ENCODE peak calls at places on chromosomes 3 and 15, in nine cellular contexts. S, J, K, R, C, X, M, T and I are unnamed samples. For H3K4me1, the result is how much of the 10 kb centered on the place peaks cover.

GRCh38 chr3:145522179-145522578 is 638.8 kb downstream of the PLOD2 start:
- DNase-seq in S (no peak), J (no peak), K (no peak), R (no peak), C (no peak), X (no peak), M (no peak), T (no peak), I (no peak)

GRCh38 chr3:79598594-79598993 is 169.2 kb downstream of the ROBO1 start:
- DNase-seq in S (no peak), J (no peak), K (no peak), R (no peak), C (no peak), X (peak), M (no peak), T (no peak), I (no peak)

GRCh38 chr3:13063225-13063624 is 10.0 kb downstream of the IQSEC1 start:
- DNase-seq in S (no peak), J (no peak), K (no peak), R (no peak), C (no peak), X (no peak), M (no peak), T (no peak), I (no peak)

GRCh38 chr3:187243933-187244564 is 46.8 kb downstream of the RTP1 start:
- DNase-seq in S (no peak), J (no peak), K (peak), R (peak), C (no peak), X (peak), M (no peak), T (no peak), I (no peak)

GRCh38 chr3:61966200-61966599 is 404.8 kb downstream of the PTPRG start:
- DNase-seq in S (no peak), J (no peak), K (no peak), R (no peak), C (no peak), X (no peak), M (no peak), T (no peak), I (no peak)

GRCh38 chr3:42473083-42473932 is 29.1 kb upstream of the VIPR1 start:
- DNase-seq in S (peak), J (no peak), K (no peak), R (no peak), C (no peak), X (peak), M (no peak), T (peak), I (no peak)

GRCh38 chr15:57198654-57199241 is 177.6 kb upstream of the CGNL1 start:
- DNase-seq in S (no peak), J (no peak), K (no peak), R (no peak), C (no peak), X (no peak), M (no peak), T (no peak), I (no peak)

GRCh38 chr15:59223736-59224135 is 17.1 kb downstream of the LDHAL6B start:
- DNase-seq in S (no peak), J (no peak), K (no peak), R (no peak), C (no peak), X (peak), M (no peak), T (no peak), I (no peak)

GRCh38 chr3:182248349-182248880 is 536.7 kb downstream of the SOX2 start:
- DNase-seq in S (no peak), J (no peak), K (no peak), R (peak), C (no peak), X (no peak), M (no peak), T (no peak), I (no peak)

GRCh38 chr15:40844543-40844981 is 714 bp downstream of the SPINT1 start:
- DNase-seq in S (peak), J (no peak), K (no peak), R (peak), C (peak), X (no peak), M (no peak), T (peak), I (peak)

GRCh38 chr3:107634142-107634489 is 111.4 kb downstream of the BBX start:
- DNase-seq in S (no peak), J (no peak), K (no peak), R (no peak), C (no peak), X (no peak), M (no peak), T (no peak), I (no peak)

GRCh38 chr15:66356069-66356358 is 471 bp downstream of the TIPIN start:
- DNase-seq in S (no peak), J (no peak), K (no peak), R (no peak), C (no peak), X (no peak), M (no peak), T (no peak), I (no peak)

GRCh38 chr15:73048624-73049295 is 3.5 kb upstream of the NEO1 start:
- DNase-seq in S (peak), J (no peak), K (no peak), R (no peak), C (no peak), X (no peak), M (no peak), T (no peak), I (no peak)

GRCh38 chr3:12734960-12735359 is 24.1 kb downstream of the TMEM40 start:
- DNase-seq in S (no peak), J (no peak), K (no peak), R (no peak), C (no peak), X (no peak), M (no peak), T (no peak), I (no peak)

GRCh38 chr15:88681610-88682221 is 42.9 kb downstream of the ISG20 start:
- DNase-seq in S (no peak), J (no peak), K (peak), R (no peak), C (no peak), X (no peak), M (no peak), T (no peak), I (no peak)

GRCh38 chr15:49225572-49226281 is 55.7 kb downstream of the GALK2 start:
- DNase-seq in S (peak), J (no peak), K (no peak), R (no peak), C (no peak), X (peak), M (no peak), T (peak), I (no peak)

GRCh38 chr3:11476814-11477213 is 166.9 kb downstream of the VGLL4 start:
- DNase-seq in S (no peak), J (no peak), K (no peak), R (peak), C (no peak), X (peak), M (no peak), T (no peak), I (no peak)

GRCh38 chr3:141280086-141280485 is 48.5 kb downstream of the PXYLP1 start:
- DNase-seq in S (peak), J (no peak), K (peak), R (peak), C (no peak), X (no peak), M (no peak), T (no peak), I (no peak)

GRCh38 chr15:89513284-89513683 is 16.9 kb upstream of the RHCG start:
- DNase-seq in S (no peak), J (no peak), K (no peak), R (no peak), C (no peak), X (no peak), M (no peak), T (no peak), I (no peak)

DNA sequence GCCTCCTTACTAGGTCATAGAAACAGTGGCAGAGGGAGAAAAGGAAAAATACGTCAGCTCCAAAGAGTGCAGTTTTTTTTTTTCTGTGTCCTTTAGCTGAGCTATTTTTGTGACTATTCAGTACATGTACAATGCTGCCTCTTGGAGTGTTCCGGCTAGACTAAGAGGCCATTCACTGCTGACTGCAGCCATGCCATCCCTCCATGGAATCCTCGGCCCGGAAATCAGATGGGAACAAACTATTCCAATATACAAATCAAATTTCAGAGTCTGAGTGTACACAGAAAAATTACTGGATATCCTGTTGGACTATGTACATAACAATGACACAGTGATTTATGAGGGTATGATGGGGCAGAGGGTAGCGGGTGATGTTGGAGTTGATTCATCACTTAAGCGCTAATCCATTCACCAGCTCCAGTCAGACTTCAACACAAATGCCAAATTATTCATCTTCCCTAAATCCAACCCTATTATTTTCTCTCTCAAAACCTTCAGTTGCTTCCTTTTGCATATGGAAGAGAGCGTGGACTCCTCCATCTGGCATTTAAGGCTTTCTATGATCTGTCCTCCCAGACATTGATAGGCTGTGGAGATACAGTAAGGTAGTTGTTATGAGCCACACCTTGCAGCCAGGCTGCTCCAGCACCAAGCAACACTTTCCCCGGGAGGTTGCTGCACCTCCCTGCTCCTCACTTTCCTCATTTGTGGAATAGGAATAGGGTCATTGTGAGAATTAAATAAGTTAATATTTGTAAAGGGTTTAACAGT is 109.1 kb downstream of the LPP start:
- DNase-seq in S (peak), J (no peak), K (no peak), R (peak), C (no peak), X (peak), M (no peak), T (no peak), I (no peak)
- H3K4me1 ChIP-seq in S (under half), J (under half), K (under half), R (half or more), C (under half), X (under half), M (under half), T (half or more), I (under half)

GRCh38 chr3:168093229-168093628 is 2.5 kb downstream of the GOLIM4 start:
- DNase-seq in S (no peak), J (no peak), K (no peak), R (no peak), C (no peak), X (no peak), M (no peak), T (no peak), I (no peak)
- H3K4me3 ChIP-seq in S (peak), J (no peak), K (peak), R (peak), C (no peak), X (peak), M (no peak), T (peak), I (no peak)

GRCh38 chr3:128491071-128491899 is 1.7 kb downstream of the GATA2 start:
- DNase-seq in S (no peak), J (no peak), K (no peak), R (peak), C (no peak), X (no peak), M (no peak), T (no peak), I (no peak)

GRCh38 chr3:128491900-128492352 is 1.1 kb downstream of the GATA2 start:
- DNase-seq in S (peak), J (no peak), K (no peak), R (peak), C (no peak), X (peak), M (no peak), T (no peak), I (no peak)

GRCh38 chr3:128494152-128494650 is 1.2 kb upstream of the GATA2 start:
- DNase-seq in S (no peak), J (no peak), K (no peak), R (no peak), C (no peak), X (no peak), M (no peak), T (no peak), I (no peak)

GRCh38 chr3:128493221-128494151 is 485 bp upstream of the GATA2 start:
- DNase-seq in S (no peak), J (no peak), K (no peak), R (no peak), C (no peak), X (no peak), M (no peak), T (no peak), I (no peak)

DNA sequence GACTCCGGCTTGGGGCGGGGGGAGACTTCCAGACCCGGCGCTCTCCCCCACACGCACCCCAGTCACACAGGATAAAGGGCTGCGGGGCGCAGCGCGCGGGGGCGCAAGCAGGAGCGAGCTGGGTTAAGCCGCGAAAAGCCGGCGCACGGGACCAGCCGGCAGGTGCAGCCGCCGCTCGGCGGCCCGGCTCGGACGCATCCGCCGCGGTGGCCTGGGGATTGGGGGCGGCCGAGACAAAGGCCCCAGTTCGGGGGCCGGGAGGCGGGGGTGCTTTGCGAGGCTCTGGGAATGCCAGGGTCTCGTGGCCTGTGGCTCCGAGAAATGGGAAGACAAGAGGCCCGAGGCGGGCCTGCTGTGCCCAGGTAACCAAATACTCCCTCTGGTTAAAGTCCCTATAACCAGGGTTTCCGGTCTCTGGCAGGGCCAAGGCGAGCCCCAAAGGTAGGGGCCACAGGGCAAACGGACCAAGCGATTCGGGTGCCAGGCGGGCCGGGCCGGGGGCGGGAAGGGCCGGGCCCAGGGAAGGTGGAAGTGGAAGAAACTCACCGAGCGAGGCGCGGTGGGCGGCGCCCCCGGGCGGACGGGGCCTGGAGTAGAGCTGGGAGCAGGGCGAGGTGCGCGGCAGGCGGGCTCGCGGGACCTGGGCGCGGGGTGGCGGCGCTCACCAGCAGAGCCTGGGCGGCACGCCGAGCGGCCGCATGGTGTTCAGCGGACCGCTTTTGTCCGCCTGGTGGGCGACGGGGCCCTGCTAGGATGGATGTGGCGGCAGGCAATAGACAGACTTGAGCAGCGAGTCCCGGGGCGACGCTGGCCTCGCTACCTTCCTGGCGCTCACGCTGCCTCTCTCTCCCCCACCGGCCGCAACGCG is at the start of gene GATA2:
- DNase-seq in S (no peak), J (no peak), K (no peak), R (peak), C (peak), X (no peak), M (no peak), T (no peak), I (no peak)
- H3K4me1 ChIP-seq in S (under half), J (half or more), K (under half), R (under half), C (under half), X (under half), M (half or more), T (half or more), I (half or more)

GRCh38 chr3:160055659-160056058 is 67.0 kb downstream of the IL12A start:
- DNase-seq in S (no peak), J (no peak), K (no peak), R (no peak), C (no peak), X (no peak), M (no peak), T (no peak), I (no peak)

GRCh38 chr3:160049570-160049969 is 60.9 kb downstream of the IL12A start:
- DNase-seq in S (no peak), J (no peak), K (no peak), R (no peak), C (no peak), X (no peak), M (no peak), T (no peak), I (no peak)

GRCh38 chr3:160052385-160053047 is 63.9 kb downstream of the IL12A start:
- DNase-seq in S (no peak), J (no peak), K (no peak), R (peak), C (no peak), X (no peak), M (no peak), T (peak), I (no peak)

GRCh38 chr3:160050019-160050418 is 61.4 kb downstream of the IL12A start:
- DNase-seq in S (no peak), J (no peak), K (no peak), R (no peak), C (no peak), X (no peak), M (no peak), T (no peak), I (no peak)

GRCh38 chr3:160053048-160053391 is 64.4 kb downstream of the IL12A start:
- DNase-seq in S (no peak), J (no peak), K (no peak), R (no peak), C (no peak), X (no peak), M (no peak), T (no peak), I (no peak)
- H3K4me3 ChIP-seq in S (peak), J (no peak), K (no peak), R (no peak), C (no peak), X (no peak), M (no peak), T (peak), I (no peak)

GRCh38 chr3:159234306-159234705 is 432.5 kb downstream of the MFSD1 start:
- DNase-seq in S (peak), J (no peak), K (no peak), R (peak), C (no peak), X (no peak), M (no peak), T (no peak), I (no peak)

GRCh38 chr3:159236306-159236705 is 434.5 kb downstream of the MFSD1 start:
- DNase-seq in S (peak), J (no peak), K (no peak), R (peak), C (no peak), X (no peak), M (no peak), T (no peak), I (no peak)

GRCh38 chr3:159239054-159239453 is 437.2 kb downstream of the MFSD1 start:
- DNase-seq in S (peak), J (no peak), K (no peak), R (peak), C (no peak), X (no peak), M (no peak), T (no peak), I (no peak)

GRCh38 chr3:159238646-159239045 is 436.8 kb downstream of the MFSD1 start:
- DNase-seq in S (no peak), J (no peak), K (no peak), R (peak), C (no peak), X (no peak), M (no peak), T (no peak), I (no peak)

DNA sequence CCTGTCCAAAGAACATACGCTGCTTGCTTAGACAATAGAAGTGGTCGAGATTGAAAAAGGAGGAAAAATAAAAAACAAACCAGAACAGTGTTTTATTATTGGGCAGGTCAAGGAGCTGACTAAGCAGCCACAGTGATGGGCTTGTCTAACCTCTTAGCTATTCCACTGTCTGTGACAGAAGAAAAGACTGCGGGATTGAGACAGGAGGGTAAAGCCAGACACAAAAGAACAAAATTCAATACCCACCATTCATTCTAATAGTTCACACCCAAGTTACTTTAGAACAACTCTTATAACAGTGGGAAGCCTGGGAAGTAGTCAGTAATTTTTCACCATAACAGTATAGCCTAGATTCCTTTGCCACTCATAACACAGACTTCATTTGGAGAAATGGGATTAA is 435.4 kb downstream of the MFSD1 start:
- DNase-seq in S (peak), J (no peak), K (no peak), R (no peak), C (no peak), X (no peak), M (no peak), T (no peak), I (no peak)
- H3K4me1 ChIP-seq in S (under half), J (under half), K (under half), R (under half), C (under half), X (under half), M (under half), T (under half), I (under half)

GRCh38 chr15:22851513-22851912 is 13.0 kb downstream of the NIPA2 start:
- DNase-seq in S (no peak), J (no peak), K (no peak), R (no peak), C (no peak), X (no peak), M (no peak), T (no peak), I (no peak)
- H3K4me3 ChIP-seq in S (no peak), J (no peak), K (no peak), R (no peak), C (no peak), X (no peak), M (no peak), T (no peak), I (no peak)

GRCh38 chr3:195003006-195003892 is 267.7 kb downstream of the XXYLT1 start:
- DNase-seq in S (no peak), J (no peak), K (peak), R (peak), C (no peak), X (peak), M (no peak), T (no peak), I (no peak)
- H3K4me1 ChIP-seq in S (under half), J (under half), K (under half), R (under half), C (under half), X (under half), M (under half), T (under half), I (under half)

GRCh38 chr3:102237181-102237580 is 197.6 kb upstream of the ZPLD1 start:
- DNase-seq in S (no peak), J (no peak), K (no peak), R (no peak), C (no peak), X (no peak), M (no peak), T (no peak), I (no peak)

GRCh38 chr3:102237838-102238237 is 197.0 kb upstream of the ZPLD1 start:
- DNase-seq in S (no peak), J (no peak), K (no peak), R (peak), C (no peak), X (no peak), M (no peak), T (no peak), I (no peak)

GRCh38 chr3:102235679-102236078 is 199.1 kb upstream of the ZPLD1 start:
- DNase-seq in S (no peak), J (peak), K (no peak), R (no peak), C (no peak), X (peak), M (no peak), T (no peak), I (peak)

GRCh38 chr3:102240720-102241119 is 194.1 kb upstream of the ZPLD1 start:
- DNase-seq in S (no peak), J (no peak), K (no peak), R (no peak), C (no peak), X (no peak), M (no peak), T (no peak), I (no peak)

GRCh38 chr3:102238362-102238761 is 196.5 kb upstream of the ZPLD1 start:
- DNase-seq in S (no peak), J (no peak), K (no peak), R (no peak), C (no peak), X (no peak), M (no peak), T (no peak), I (no peak)
- H3K4me3 ChIP-seq in S (no peak), J (no peak), K (no peak), R (no peak), C (no peak), X (no peak), M (no peak), T (no peak), I (no peak)